ENCODE peak calls at places on chromosomes 1 and 21, in ten cellular contexts. M is cardiac fibroblast, E is iPS-NIHi11, F is iris pigment epithelial cell, P is NCI-H1417, D is anterior cingulate cortex, V is renal cortical epithelial cell, Q is NCI-H187, L is activated gamma-delta T cell, G is B cell. I is an unnamed sample.

GRCh38 chr1:173202430-173203145 is 4.5 kb downstream of the TNFSF4 start:
- DNase-seq in D (no peak), G (no peak), E (peak; percentile 29), M (peak; percentile 95), V (peak; percentile 78), L (no peak), F (peak; percentile 90), P (peak; percentile 66), Q (no peak), I (no peak)

GRCh38 chr1:21597754-21598153 is 71.4 kb downstream of the RAP1GAP start:
- DNase-seq in P (no peak), F (no peak), L (no peak), G (no peak), D (no peak), Q (no peak), E (peak; percentile 26), M (no peak), V (no peak), I (no peak)

GRCh38 chr21:45324430-45325205 is 36.9 kb upstream of the POFUT2 start:
- DNase-seq in V (no peak), E (no peak), D (no peak), Q (no peak), P (no peak), M (no peak), G (no peak), L (no peak), F (no peak), I (no peak)

GRCh38 chr1:214454619-214455396 is 96.6 kb downstream of the PTPN14 start:
- DNase-seq in L (no peak), P (no peak), M (peak; percentile 81), V (peak; percentile 58), E (no peak), D (no peak), Q (no peak), F (peak; percentile 93), G (no peak), I (no peak)

GRCh38 chr1:15411593-15412487 is 2.2 kb downstream of the EFHD2 start:
- DNase-seq in E (no peak), V (no peak), D (no peak), F (peak; percentile 59), Q (no peak), P (no peak), L (peak; percentile 55), G (peak; percentile 83), M (peak; percentile 16), I (peak; percentile 80)

GRCh38 chr1:186033744-186034345 is 299.7 kb downstream of the HMCN1 start:
- DNase-seq in P (peak; percentile 18), D (no peak), L (no peak), M (peak; percentile 61), F (peak; percentile 30), V (no peak), E (no peak), Q (no peak), G (no peak), I (no peak)

GRCh38 chr1:43522776-43523480 is 7.8 kb upstream of the PTPRF start:
- DNase-seq in D (no peak), V (peak; percentile 96), M (peak; percentile 90), G (no peak), E (no peak), P (no peak), Q (no peak), L (no peak), F (peak; percentile 87), I (no peak)

GRCh38 chr1:30663596-30664091 is 59.7 kb downstream of the MATN1 start:
- DNase-seq in E (no peak), P (no peak), V (no peak), F (no peak), G (no peak), L (no peak), Q (no peak), D (no peak), M (no peak), I (no peak)

GRCh38 chr21:38126677-38127271 is 130.0 kb upstream of the KCNJ15 start:
- DNase-seq in F (peak; percentile 49), E (peak; percentile 77), V (peak; percentile 31), D (no peak), M (peak; percentile 58), P (peak; percentile 85), G (no peak), L (no peak), Q (peak; percentile 12), I (peak; percentile 39)

GRCh38 chr1:160739098-160739511 is at the start of gene SLAMF7:
- DNase-seq in G (peak; percentile 71), M (no peak), D (no peak), F (peak; percentile 17), E (no peak), P (no peak), L (no peak), Q (no peak), V (no peak), I (peak; percentile 36)

GRCh38 chr1:112513112-112513870 is 4.5 kb downstream of the WNT2B start:
- DNase-seq in P (no peak), G (no peak), M (peak; percentile 60), F (peak; percentile 86), V (no peak), E (no peak), L (no peak), D (no peak), Q (no peak), I (no peak)

GRCh38 chr1:9960011-9960410 is 16.7 kb downstream of the NMNAT1 start:
- DNase-seq in V (no peak), M (no peak), L (no peak), G (no peak), E (no peak), Q (no peak), F (no peak), P (no peak), D (no peak), I (no peak)

GRCh38 chr1:110308247-110308646 is 30.9 kb upstream of the RBM15 start:
- DNase-seq in V (peak; percentile 84), E (no peak), P (no peak), M (peak; percentile 72), G (no peak), Q (no peak), L (no peak), F (peak; percentile 90), D (no peak), I (no peak)

GRCh38 chr1:92493139-92493538 is 6.4 kb upstream of the GFI1 start:
- DNase-seq in F (no peak), D (no peak), V (no peak), M (no peak), L (no peak), E (no peak), Q (no peak), P (no peak), G (no peak), I (no peak)

GRCh38 chr1:185960377-185961151 is 226.4 kb downstream of the HMCN1 start:
- DNase-seq in Q (no peak), F (peak; percentile 20), V (peak; percentile 80), P (peak; percentile 82), M (no peak), G (no peak), L (no peak), D (no peak), E (no peak), I (no peak)

GRCh38 chr1:44676484-44677200 is 2.1 kb downstream of the ARMH1 start:
- DNase-seq in L (no peak), E (no peak), F (peak; percentile 88), Q (no peak), P (no peak), G (no peak), M (peak; percentile 67), D (no peak), V (peak; percentile 83), I (no peak)

GRCh38 chr1:229621663-229622062 is 4.3 kb downstream of the TAF5L start:
- DNase-seq in L (no peak), G (no peak), Q (no peak), F (peak; percentile 32), M (peak; percentile 23), P (no peak), V (peak; percentile 16), D (no peak), E (no peak), I (no peak)

GRCh38 chr1:61247881-61248752 is 165.8 kb downstream of the NFIA start:
- DNase-seq in L (no peak), M (no peak), F (no peak), V (no peak), E (peak; percentile 28), P (no peak), Q (no peak), G (no peak), D (no peak), I (no peak)

GRCh38 chr1:247358920-247359319 is 27.3 kb upstream of the ZNF496 start:
- DNase-seq in P (no peak), L (no peak), E (no peak), V (no peak), Q (no peak), M (peak; percentile 81), G (no peak), F (peak; percentile 39), D (no peak), I (no peak)

GRCh38 chr21:42829417-42829816 is 49.9 kb downstream of the WDR4 start:
- DNase-seq in E (peak; percentile 1), L (no peak), F (no peak), Q (no peak), P (no peak), M (no peak), D (no peak), G (no peak), V (no peak), I (no peak)

GRCh38 chr21:16102113-16102512 is 372.3 kb downstream of the USP25 start:
- DNase-seq in Q (no peak), D (no peak), G (no peak), V (no peak), P (no peak), E (no peak), L (no peak), F (no peak), M (peak; percentile 29), I (no peak)

GRCh38 chr1:57839067-57839466 is 415.2 kb upstream of the DAB1 start:
- DNase-seq in G (no peak), V (peak; percentile 50), D (no peak), L (no peak), E (no peak), Q (no peak), M (peak; percentile 44), P (peak; percentile 94), F (peak; percentile 13), I (no peak)

GRCh38 chr21:18760247-18760646 is 356.7 kb upstream of the TMPRSS15 start:
- DNase-seq in L (no peak), V (no peak), F (no peak), Q (no peak), M (no peak), G (no peak), D (no peak), E (no peak), P (peak; percentile 84), I (no peak)

I was measured in GM13976.